ENCODE peak calls at places on chromosome 5, in six cellular contexts. One of them, this sample, is unnamed.

GRCh38 chr5:72860499-72860898 is 44.0 kb downstream of the TNPO1 start:
- DNase-seq in frontal cortex: no peak
- DNase-seq in stimulated activated CD4-positive, alpha-beta T cell treated with anti-CD3 and anti-CD28 coated beads, Interleukin-15, amount 100 ng/mL, for 24 hours: no peak
- DNase-seq in HEK293T: no peak
- DNase-seq in amniotic stem cell: no peak
- DNase-seq in NCI-H1092 treated with DMSO at 0.1 percent for 48 hours: no peak
- DNase-seq in this sample: no peak

GRCh38 chr5:56123531-56124243 is 109.4 kb downstream of the ANKRD55 start:
- DNase-seq in frontal cortex: peak; percentile 18
- DNase-seq in stimulated activated CD4-positive, alpha-beta T cell treated with anti-CD3 and anti-CD28 coated beads, Interleukin-15, amount 100 ng/mL, for 24 hours: no peak
- DNase-seq in HEK293T: peak; percentile 68
- DNase-seq in amniotic stem cell: peak; percentile 94
- DNase-seq in NCI-H1092 treated with DMSO at 0.1 percent for 48 hours: no peak
- DNase-seq in this sample: no peak

GRCh38 chr5:117652640-117653280 is 1078.1 kb upstream of the SEMA6A start:
- DNase-seq in frontal cortex: no peak
- DNase-seq in stimulated activated CD4-positive, alpha-beta T cell treated with anti-CD3 and anti-CD28 coated beads, Interleukin-15, amount 100 ng/mL, for 24 hours: no peak
- DNase-seq in HEK293T: peak; percentile 5
- DNase-seq in amniotic stem cell: no peak
- DNase-seq in NCI-H1092 treated with DMSO at 0.1 percent for 48 hours: no peak
- DNase-seq in this sample: no peak

GRCh38 chr5:179799644-179799973 is 5.8 kb downstream of the LTC4S start:
- DNase-seq in frontal cortex: no peak
- DNase-seq in stimulated activated CD4-positive, alpha-beta T cell treated with anti-CD3 and anti-CD28 coated beads, Interleukin-15, amount 100 ng/mL, for 24 hours: no peak
- DNase-seq in HEK293T: no peak
- DNase-seq in amniotic stem cell: no peak
- DNase-seq in NCI-H1092 treated with DMSO at 0.1 percent for 48 hours: no peak
- DNase-seq in this sample: no peak

GRCh38 chr5:32193591-32193990 is 19.5 kb upstream of the GOLPH3 start:
- DNase-seq in frontal cortex: peak; percentile 49
- DNase-seq in stimulated activated CD4-positive, alpha-beta T cell treated with anti-CD3 and anti-CD28 coated beads, Interleukin-15, amount 100 ng/mL, for 24 hours: no peak
- DNase-seq in HEK293T: peak; percentile 52
- DNase-seq in amniotic stem cell: no peak
- DNase-seq in NCI-H1092 treated with DMSO at 0.1 percent for 48 hours: peak; percentile 98
- DNase-seq in this sample: peak; percentile 99

GRCh38 chr5:89537800-89538199 is 654.8 kb upstream of the MEF2C start:
- DNase-seq in frontal cortex: no peak
- DNase-seq in stimulated activated CD4-positive, alpha-beta T cell treated with anti-CD3 and anti-CD28 coated beads, Interleukin-15, amount 100 ng/mL, for 24 hours: no peak
- DNase-seq in HEK293T: no peak
- DNase-seq in amniotic stem cell: no peak
- DNase-seq in NCI-H1092 treated with DMSO at 0.1 percent for 48 hours: no peak
- DNase-seq in this sample: no peak

GRCh38 chr5:133709074-133709676 is 96.8 kb upstream of the FSTL4 start:
- DNase-seq in frontal cortex: no peak
- DNase-seq in stimulated activated CD4-positive, alpha-beta T cell treated with anti-CD3 and anti-CD28 coated beads, Interleukin-15, amount 100 ng/mL, for 24 hours: no peak
- DNase-seq in HEK293T: no peak
- DNase-seq in amniotic stem cell: no peak
- DNase-seq in NCI-H1092 treated with DMSO at 0.1 percent for 48 hours: no peak
- DNase-seq in this sample: no peak

GRCh38 chr5:96427823-96428222 is 5.2 kb downstream of the PCSK1 start:
- DNase-seq in frontal cortex: no peak
- DNase-seq in stimulated activated CD4-positive, alpha-beta T cell treated with anti-CD3 and anti-CD28 coated beads, Interleukin-15, amount 100 ng/mL, for 24 hours: no peak
- DNase-seq in HEK293T: no peak
- DNase-seq in amniotic stem cell: no peak
- DNase-seq in NCI-H1092 treated with DMSO at 0.1 percent for 48 hours: no peak
- DNase-seq in this sample: no peak

GRCh38 chr5:9168791-9169611 is 376.9 kb downstream of the SEMA5A start:
- DNase-seq in frontal cortex: no peak
- DNase-seq in stimulated activated CD4-positive, alpha-beta T cell treated with anti-CD3 and anti-CD28 coated beads, Interleukin-15, amount 100 ng/mL, for 24 hours: no peak
- DNase-seq in HEK293T: no peak
- DNase-seq in amniotic stem cell: no peak
- DNase-seq in NCI-H1092 treated with DMSO at 0.1 percent for 48 hours: no peak
- DNase-seq in this sample: no peak

GRCh38 chr5:81145329-81145728 is 87.8 kb upstream of the CKMT2 start:
- DNase-seq in frontal cortex: no peak
- DNase-seq in stimulated activated CD4-positive, alpha-beta T cell treated with anti-CD3 and anti-CD28 coated beads, Interleukin-15, amount 100 ng/mL, for 24 hours: no peak
- DNase-seq in HEK293T: no peak
- DNase-seq in amniotic stem cell: no peak
- DNase-seq in NCI-H1092 treated with DMSO at 0.1 percent for 48 hours: no peak
- DNase-seq in this sample: no peak

GRCh38 chr5:80967500-80968181 is 7.5 kb downstream of the RASGRF2 start:
- DNase-seq in frontal cortex: no peak
- DNase-seq in stimulated activated CD4-positive, alpha-beta T cell treated with anti-CD3 and anti-CD28 coated beads, Interleukin-15, amount 100 ng/mL, for 24 hours: no peak
- DNase-seq in HEK293T: no peak
- DNase-seq in amniotic stem cell: peak; percentile 5
- DNase-seq in NCI-H1092 treated with DMSO at 0.1 percent for 48 hours: no peak
- DNase-seq in this sample: no peak

GRCh38 chr5:173451031-173451430 is 122.8 kb upstream of the STC2 start:
- DNase-seq in frontal cortex: no peak
- DNase-seq in stimulated activated CD4-positive, alpha-beta T cell treated with anti-CD3 and anti-CD28 coated beads, Interleukin-15, amount 100 ng/mL, for 24 hours: peak; percentile 14
- DNase-seq in HEK293T: peak; percentile 72
- DNase-seq in amniotic stem cell: no peak
- DNase-seq in NCI-H1092 treated with DMSO at 0.1 percent for 48 hours: no peak
- DNase-seq in this sample: peak; percentile 36

GRCh38 chr5:392431-392988 is 50.5 kb upstream of the EXOC3 start:
- DNase-seq in frontal cortex: peak; percentile 4
- DNase-seq in stimulated activated CD4-positive, alpha-beta T cell treated with anti-CD3 and anti-CD28 coated beads, Interleukin-15, amount 100 ng/mL, for 24 hours: peak; percentile 93
- DNase-seq in HEK293T: no peak
- DNase-seq in amniotic stem cell: no peak
- DNase-seq in NCI-H1092 treated with DMSO at 0.1 percent for 48 hours: no peak
- DNase-seq in this sample: peak; percentile 57

GRCh38 chr5:147957906-147958305 is 51.6 kb upstream of the C5orf46 start:
- DNase-seq in frontal cortex: no peak
- DNase-seq in stimulated activated CD4-positive, alpha-beta T cell treated with anti-CD3 and anti-CD28 coated beads, Interleukin-15, amount 100 ng/mL, for 24 hours: no peak
- DNase-seq in HEK293T: no peak
- DNase-seq in amniotic stem cell: no peak
- DNase-seq in NCI-H1092 treated with DMSO at 0.1 percent for 48 hours: no peak
- DNase-seq in this sample: no peak

This sample was measured in SHP77.